ENCODE peak calls at places on chromosomes 11 and 22, in eight cellular contexts. One of them, this sample, is unnamed.

GRCh38 chr11:9859491-9860305 is 195.8 kb downstream of the SWAP70 start:
- DNase-seq in brain microvascular endothelial cell: peak
- DNase-seq in AG04450: no peak
- DNase-seq in neural progenitor cell: no peak
- DNase-seq in astrocyte: peak
- DNase-seq in body of pancreas: no peak
- DNase-seq in testis: no peak
- DNase-seq in RWPE1: no peak
- DNase-seq in this sample: no peak

GRCh38 chr22:46501701-46502100 is 35.7 kb downstream of the CELSR1 start:
- DNase-seq in brain microvascular endothelial cell: peak
- DNase-seq in AG04450: peak
- DNase-seq in neural progenitor cell: no peak
- DNase-seq in astrocyte: peak
- DNase-seq in body of pancreas: no peak
- DNase-seq in testis: no peak
- DNase-seq in RWPE1: peak
- DNase-seq in this sample: no peak

GRCh38 chr11:2314136-2314524 is 12.3 kb downstream of the TSPAN32 start:
- DNase-seq in brain microvascular endothelial cell: no peak
- DNase-seq in AG04450: no peak
- DNase-seq in neural progenitor cell: no peak
- DNase-seq in astrocyte: no peak
- DNase-seq in body of pancreas: peak
- DNase-seq in testis: no peak
- DNase-seq in RWPE1: no peak
- DNase-seq in this sample: no peak

GRCh38 chr11:2388431-2389024 is 11.4 kb downstream of the CD81 start:
- DNase-seq in brain microvascular endothelial cell: no peak
- DNase-seq in AG04450: no peak
- DNase-seq in neural progenitor cell: no peak
- DNase-seq in astrocyte: no peak
- DNase-seq in body of pancreas: no peak
- DNase-seq in testis: no peak
- DNase-seq in RWPE1: no peak
- DNase-seq in this sample: no peak

GRCh38 chr22:21025763-21026755 is 6.3 kb downstream of the SLC7A4 start:
- DNase-seq in brain microvascular endothelial cell: no peak
- DNase-seq in AG04450: no peak
- DNase-seq in neural progenitor cell: no peak
- DNase-seq in astrocyte: no peak
- DNase-seq in body of pancreas: no peak
- DNase-seq in testis: no peak
- DNase-seq in RWPE1: no peak
- DNase-seq in this sample: no peak

GRCh38 chr11:6443269-6444003 is 2.6 kb upstream of the HPX start:
- DNase-seq in brain microvascular endothelial cell: peak
- DNase-seq in AG04450: no peak
- DNase-seq in neural progenitor cell: peak
- DNase-seq in astrocyte: peak
- DNase-seq in body of pancreas: peak
- DNase-seq in testis: peak
- DNase-seq in RWPE1: peak
- DNase-seq in this sample: peak

GRCh38 chr11:112769170-112769569 is 192.1 kb upstream of the NCAM1 start:
- DNase-seq in brain microvascular endothelial cell: no peak
- DNase-seq in AG04450: no peak
- DNase-seq in neural progenitor cell: no peak
- DNase-seq in astrocyte: no peak
- DNase-seq in body of pancreas: no peak
- DNase-seq in testis: no peak
- DNase-seq in RWPE1: no peak
- DNase-seq in this sample: no peak

GRCh38 chr22:27801616-27802388 is at the start of gene MN1:
- DNase-seq in brain microvascular endothelial cell: no peak
- DNase-seq in AG04450: no peak
- DNase-seq in neural progenitor cell: peak
- DNase-seq in astrocyte: no peak
- DNase-seq in body of pancreas: peak
- DNase-seq in testis: peak
- DNase-seq in RWPE1: peak
- DNase-seq in this sample: no peak

GRCh38 chr11:91067666-91068065 is 844.8 kb upstream of the CHORDC1 start:
- DNase-seq in brain microvascular endothelial cell: no peak
- DNase-seq in AG04450: no peak
- DNase-seq in neural progenitor cell: no peak
- DNase-seq in astrocyte: no peak
- DNase-seq in body of pancreas: no peak
- DNase-seq in testis: no peak
- DNase-seq in RWPE1: no peak
- DNase-seq in this sample: no peak

GRCh38 chr11:124898711-124899110 is 1.0 kb upstream of the ROBO4 start:
- DNase-seq in brain microvascular endothelial cell: no peak
- DNase-seq in AG04450: peak
- DNase-seq in neural progenitor cell: no peak
- DNase-seq in astrocyte: no peak
- DNase-seq in body of pancreas: no peak
- DNase-seq in testis: peak
- DNase-seq in RWPE1: peak
- DNase-seq in this sample: no peak
- H3K27ac ChIP-seq in brain microvascular endothelial cell: peak
- H3K27ac ChIP-seq in AG04450: peak
- H3K27ac ChIP-seq in neural progenitor cell: no peak
- H3K27ac ChIP-seq in astrocyte: peak
- H3K27ac ChIP-seq in body of pancreas: peak
- H3K27ac ChIP-seq in testis: peak
- H3K27ac ChIP-seq in RWPE1: peak
- H3K27ac ChIP-seq in this sample: no peak

GRCh38 chr11:119047205-119047604 is 9.8 kb downstream of the HYOU1 start:
- DNase-seq in brain microvascular endothelial cell: no peak
- DNase-seq in AG04450: no peak
- DNase-seq in neural progenitor cell: no peak
- DNase-seq in astrocyte: no peak
- DNase-seq in body of pancreas: no peak
- DNase-seq in testis: no peak
- DNase-seq in RWPE1: no peak
- DNase-seq in this sample: no peak

GRCh38 chr11:119046489-119046888 is 10.5 kb downstream of the HYOU1 start:
- DNase-seq in brain microvascular endothelial cell: no peak
- DNase-seq in AG04450: no peak
- DNase-seq in neural progenitor cell: no peak
- DNase-seq in astrocyte: no peak
- DNase-seq in body of pancreas: no peak
- DNase-seq in testis: no peak
- DNase-seq in RWPE1: no peak
- DNase-seq in this sample: no peak

GRCh38 chr11:119048644-119049043 is 8.4 kb downstream of the HYOU1 start:
- DNase-seq in brain microvascular endothelial cell: no peak
- DNase-seq in AG04450: no peak
- DNase-seq in neural progenitor cell: no peak
- DNase-seq in astrocyte: no peak
- DNase-seq in body of pancreas: no peak
- DNase-seq in testis: no peak
- DNase-seq in RWPE1: no peak
- DNase-seq in this sample: no peak

GRCh38 chr11:119041821-119042514 is 11.3 kb upstream of the SLC37A4 start:
- DNase-seq in brain microvascular endothelial cell: no peak
- DNase-seq in AG04450: no peak
- DNase-seq in neural progenitor cell: no peak
- DNase-seq in astrocyte: no peak
- DNase-seq in body of pancreas: no peak
- DNase-seq in testis: no peak
- DNase-seq in RWPE1: no peak
- DNase-seq in this sample: no peak

GRCh38 chr11:119044708-119045107 is 12.3 kb downstream of the HYOU1 start:
- DNase-seq in brain microvascular endothelial cell: no peak
- DNase-seq in AG04450: no peak
- DNase-seq in neural progenitor cell: peak
- DNase-seq in astrocyte: no peak
- DNase-seq in body of pancreas: no peak
- DNase-seq in testis: no peak
- DNase-seq in RWPE1: no peak
- DNase-seq in this sample: no peak
- TF ChIP-seq CTCF in brain microvascular endothelial cell: peak
- TF ChIP-seq CTCF in AG04450: peak
- TF ChIP-seq CTCF in neural progenitor cell: peak
- TF ChIP-seq CTCF in astrocyte: no peak
- TF ChIP-seq CTCF in body of pancreas: no peak
- TF ChIP-seq CTCF in testis: no peak
- TF ChIP-seq CTCF in RWPE1: no peak
- TF ChIP-seq CTCF in this sample: peak

DNA sequence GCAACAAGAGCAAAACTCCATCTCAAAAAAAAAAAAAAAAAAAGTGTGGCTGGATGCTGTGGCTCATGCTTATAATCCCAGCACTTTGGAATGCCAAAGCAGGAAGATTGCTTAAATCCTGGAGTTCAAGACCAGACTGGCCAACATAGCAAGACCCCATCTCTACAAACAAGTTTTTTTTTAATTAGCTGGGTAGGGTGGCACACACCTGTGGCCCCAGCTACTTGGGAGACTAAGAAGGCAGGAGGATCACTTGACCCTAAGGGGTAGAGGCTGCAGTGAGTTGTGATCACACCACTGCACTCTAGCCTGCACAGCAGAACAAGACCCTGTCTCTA is 19.0 kb upstream of the FEZ1 start:
- DNase-seq in brain microvascular endothelial cell: no peak
- DNase-seq in AG04450: no peak
- DNase-seq in neural progenitor cell: no peak
- DNase-seq in astrocyte: no peak
- DNase-seq in body of pancreas: no peak
- DNase-seq in testis: no peak
- DNase-seq in RWPE1: no peak
- DNase-seq in this sample: no peak
- H3K27ac ChIP-seq in brain microvascular endothelial cell: no peak
- H3K27ac ChIP-seq in AG04450: no peak
- H3K27ac ChIP-seq in neural progenitor cell: no peak
- H3K27ac ChIP-seq in astrocyte: no peak
- H3K27ac ChIP-seq in body of pancreas: no peak
- H3K27ac ChIP-seq in testis: no peak
- H3K27ac ChIP-seq in RWPE1: peak
- H3K27ac ChIP-seq in this sample: no peak

GRCh38 chr11:61627831-61628753 is 47.2 kb upstream of the SYT7 start:
- DNase-seq in brain microvascular endothelial cell: peak
- DNase-seq in AG04450: peak
- DNase-seq in neural progenitor cell: peak
- DNase-seq in astrocyte: peak
- DNase-seq in body of pancreas: peak
- DNase-seq in testis: peak
- DNase-seq in RWPE1: peak
- DNase-seq in this sample: peak

GRCh38 chr11:61630104-61630503 is 49.2 kb upstream of the SYT7 start:
- DNase-seq in brain microvascular endothelial cell: no peak
- DNase-seq in AG04450: no peak
- DNase-seq in neural progenitor cell: no peak
- DNase-seq in astrocyte: no peak
- DNase-seq in body of pancreas: no peak
- DNase-seq in testis: no peak
- DNase-seq in RWPE1: no peak
- DNase-seq in this sample: no peak

GRCh38 chr11:61625525-61625924 is 44.6 kb upstream of the SYT7 start:
- DNase-seq in brain microvascular endothelial cell: no peak
- DNase-seq in AG04450: no peak
- DNase-seq in neural progenitor cell: no peak
- DNase-seq in astrocyte: no peak
- DNase-seq in body of pancreas: no peak
- DNase-seq in testis: no peak
- DNase-seq in RWPE1: no peak
- DNase-seq in this sample: no peak

GRCh38 chr11:61629082-61629481 is 48.2 kb upstream of the SYT7 start:
- DNase-seq in brain microvascular endothelial cell: no peak
- DNase-seq in AG04450: no peak
- DNase-seq in neural progenitor cell: no peak
- DNase-seq in astrocyte: no peak
- DNase-seq in body of pancreas: no peak
- DNase-seq in testis: no peak
- DNase-seq in RWPE1: no peak
- DNase-seq in this sample: no peak

GRCh38 chr11:61626580-61627380 is 45.9 kb upstream of the SYT7 start:
- DNase-seq in brain microvascular endothelial cell: peak
- DNase-seq in AG04450: no peak
- DNase-seq in neural progenitor cell: no peak
- DNase-seq in astrocyte: no peak
- DNase-seq in body of pancreas: peak
- DNase-seq in testis: peak
- DNase-seq in RWPE1: peak
- DNase-seq in this sample: peak
- TF ChIP-seq CTCF in brain microvascular endothelial cell: no peak
- TF ChIP-seq CTCF in AG04450: no peak
- TF ChIP-seq CTCF in neural progenitor cell: no peak
- TF ChIP-seq CTCF in astrocyte: no peak
- TF ChIP-seq CTCF in body of pancreas: peak
- TF ChIP-seq CTCF in testis: no peak
- TF ChIP-seq CTCF in RWPE1: no peak
- TF ChIP-seq CTCF in this sample: peak

GRCh38 chr11:114135737-114136151 is 76.2 kb downstream of the ZBTB16 start:
- DNase-seq in brain microvascular endothelial cell: no peak
- DNase-seq in AG04450: no peak
- DNase-seq in neural progenitor cell: peak
- DNase-seq in astrocyte: peak
- DNase-seq in body of pancreas: no peak
- DNase-seq in testis: no peak
- DNase-seq in RWPE1: no peak
- DNase-seq in this sample: no peak
- H3K27ac ChIP-seq in brain microvascular endothelial cell: no peak
- H3K27ac ChIP-seq in AG04450: no peak
- H3K27ac ChIP-seq in neural progenitor cell: no peak
- H3K27ac ChIP-seq in astrocyte: no peak
- H3K27ac ChIP-seq in body of pancreas: no peak
- H3K27ac ChIP-seq in testis: peak
- H3K27ac ChIP-seq in RWPE1: peak
- H3K27ac ChIP-seq in this sample: no peak

GRCh38 chr11:102935514-102935913 is 20.0 kb downstream of the MMP13 start:
- DNase-seq in brain microvascular endothelial cell: no peak
- DNase-seq in AG04450: no peak
- DNase-seq in neural progenitor cell: no peak
- DNase-seq in astrocyte: no peak
- DNase-seq in body of pancreas: no peak
- DNase-seq in testis: no peak
- DNase-seq in RWPE1: no peak
- DNase-seq in this sample: no peak
- TF ChIP-seq CTCF in brain microvascular endothelial cell: peak
- TF ChIP-seq CTCF in AG04450: peak
- TF ChIP-seq CTCF in neural progenitor cell: peak
- TF ChIP-seq CTCF in astrocyte: no peak
- TF ChIP-seq CTCF in body of pancreas: no peak
- TF ChIP-seq CTCF in testis: no peak
- TF ChIP-seq CTCF in RWPE1: no peak
- TF ChIP-seq CTCF in this sample: peak

GRCh38 chr11:27363576-27364115 is 631 bp upstream of the CCDC34 start:
- DNase-seq in brain microvascular endothelial cell: no peak
- DNase-seq in AG04450: no peak
- DNase-seq in neural progenitor cell: no peak
- DNase-seq in astrocyte: no peak
- DNase-seq in body of pancreas: no peak
- DNase-seq in testis: no peak
- DNase-seq in RWPE1: no peak
- DNase-seq in this sample: no peak
- H3K27ac ChIP-seq in brain microvascular endothelial cell: peak
- H3K27ac ChIP-seq in AG04450: peak
- H3K27ac ChIP-seq in neural progenitor cell: peak
- H3K27ac ChIP-seq in astrocyte: peak
- H3K27ac ChIP-seq in body of pancreas: peak
- H3K27ac ChIP-seq in testis: peak
- H3K27ac ChIP-seq in RWPE1: peak
- H3K27ac ChIP-seq in this sample: peak

This sample was measured in WERI-Rb-1.